ENCODE peak calls at places on chromosomes 5 and 9, in four cellular contexts. C is HepG2, K is K562, Q is WTC11. J is an unnamed sample.

GRCh38 chr9:134390947-134391318 is 64.7 kb downstream of the RXRA start:
- DNase-seq in K (no peak), Q (no peak), C (no peak), J (no peak)

GRCh38 chr9:108724669-108725068 is 131.1 kb downstream of the ACTL7B start:
- DNase-seq in K (no peak), Q (no peak), C (no peak), J (no peak)

GRCh38 chr5:140145223-140145622 is 19.5 kb downstream of the IGIP start:
- DNase-seq in C (no peak), Q (no peak), K (no peak), J (no peak)

GRCh38 chr5:106587-106986 is 14.6 kb downstream of the PLEKHG4B start:
- DNase-seq in Q (no peak), C (no peak), K (no peak), J (no peak)

GRCh38 chr5:105088961-105089360 is 1526.4 kb upstream of the NUDT12 start:
- DNase-seq in Q (no peak), C (no peak), K (no peak), J (no peak)

GRCh38 chr9:85212209-85212608 is 529.5 kb downstream of the AGTPBP1 start:
- DNase-seq in K (no peak), C (no peak), Q (no peak), J (no peak)

GRCh38 chr9:21657966-21658667 is 144.3 kb upstream of the MTAP start:
- DNase-seq in C (no peak), K (no peak), Q (no peak), J (no peak)

GRCh38 chr9:98958271-98958989 is 14.7 kb downstream of the COL15A1 start:
- DNase-seq in K (no peak), Q (no peak), C (no peak), J (no peak)

GRCh38 chr5:178130576-178131445 is at the start of gene RMND5B:
- DNase-seq in Q (peak), K (peak), C (peak), J (no peak)

GRCh38 chr5:149114403-149115312 is 26.6 kb upstream of the ABLIM3 start:
- DNase-seq in C (peak), Q (peak), K (peak), J (no peak)

GRCh38 chr9:89281106-89281505 is 29.9 kb upstream of the CKS2 start:
- DNase-seq in C (no peak), Q (no peak), K (no peak), J (no peak)

GRCh38 chr5:170112876-170113516 is 7.3 kb downstream of the FOXI1 start:
- DNase-seq in Q (peak), C (no peak), K (no peak), J (no peak)

GRCh38 chr9:129726322-129727160 is 26.3 kb downstream of the PTGES start:
- DNase-seq in K (peak), Q (peak), C (peak), J (no peak)

GRCh38 chr5:102763734-102764133 is 8.6 kb downstream of the PAM start:
- DNase-seq in Q (no peak), K (no peak), C (no peak), J (no peak)

GRCh38 chr5:160573318-160573717 is 151.7 kb downstream of the PTTG1 start:
- DNase-seq in K (no peak), Q (no peak), C (no peak), J (no peak)
- TF ChIP-seq TCF7 in K (no peak), Q (no peak), C (no peak), J (no peak)

GRCh38 chr9:69339620-69340019 is 14.6 kb downstream of the ENTREP1 start:
- DNase-seq in Q (no peak), C (no peak), K (no peak), J (no peak)
- TF ChIP-seq TCF7 in Q (no peak), C (no peak), K (no peak), J (no peak)

GRCh38 chr9:32741706-32742105 is 41.6 kb upstream of the TMEM215 start:
- DNase-seq in K (no peak), Q (no peak), C (peak), J (no peak)
- TF ChIP-seq TCF7 in K (no peak), Q (no peak), C (no peak), J (no peak)

GRCh38 chr5:6730407-6730806 is 17.2 kb downstream of the TENT4A start:
- DNase-seq in K (no peak), Q (no peak), C (no peak), J (no peak)
- TF ChIP-seq TCF7 in K (no peak), Q (no peak), C (no peak), J (no peak)

GRCh38 chr5:107765685-107766063 is 94.9 kb upstream of the EFNA5 start:
- DNase-seq in Q (no peak), C (no peak), K (no peak), J (no peak)

GRCh38 chr5:107769531-107769930 is 98.8 kb upstream of the EFNA5 start:
- DNase-seq in K (no peak), Q (no peak), C (no peak), J (no peak)

GRCh38 chr5:107764976-107765684 is 94.4 kb upstream of the EFNA5 start:
- DNase-seq in C (no peak), Q (no peak), K (no peak), J (no peak)

GRCh38 chr5:107764282-107764681 is 93.5 kb upstream of the EFNA5 start:
- DNase-seq in C (no peak), K (no peak), Q (no peak), J (no peak)

GRCh38 chr5:107766439-107766838 is 95.7 kb upstream of the EFNA5 start:
- DNase-seq in C (no peak), Q (no peak), K (no peak), J (no peak)
- TF ChIP-seq TCF7 in C (no peak), Q (no peak), K (no peak), J (no peak)

DNA sequence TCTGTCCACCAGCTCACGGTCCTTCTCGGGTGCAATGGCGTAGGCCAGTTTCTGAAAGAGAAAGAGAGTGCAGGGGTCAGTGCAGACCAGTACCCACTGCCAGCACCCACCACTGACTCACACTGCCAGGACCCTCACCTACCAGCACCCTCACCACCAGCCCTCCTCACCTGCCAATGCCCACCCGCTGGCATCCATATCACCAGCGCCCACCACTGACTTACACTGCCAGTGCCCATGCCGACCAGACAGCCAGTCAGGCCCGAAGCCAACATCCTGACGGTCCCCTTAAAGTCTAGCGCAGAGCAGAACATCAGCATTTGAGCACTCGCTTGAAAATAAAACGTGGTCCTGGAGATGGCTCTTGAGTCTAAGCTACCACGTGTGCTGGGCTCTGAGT is 44.3 kb downstream of the SLC6A3 start:
- DNase-seq in Q (no peak), K (no peak), C (no peak), J (no peak)
- TF ChIP-seq TCF7 in Q (no peak), K (no peak), C (no peak), J (no peak)

DNA sequence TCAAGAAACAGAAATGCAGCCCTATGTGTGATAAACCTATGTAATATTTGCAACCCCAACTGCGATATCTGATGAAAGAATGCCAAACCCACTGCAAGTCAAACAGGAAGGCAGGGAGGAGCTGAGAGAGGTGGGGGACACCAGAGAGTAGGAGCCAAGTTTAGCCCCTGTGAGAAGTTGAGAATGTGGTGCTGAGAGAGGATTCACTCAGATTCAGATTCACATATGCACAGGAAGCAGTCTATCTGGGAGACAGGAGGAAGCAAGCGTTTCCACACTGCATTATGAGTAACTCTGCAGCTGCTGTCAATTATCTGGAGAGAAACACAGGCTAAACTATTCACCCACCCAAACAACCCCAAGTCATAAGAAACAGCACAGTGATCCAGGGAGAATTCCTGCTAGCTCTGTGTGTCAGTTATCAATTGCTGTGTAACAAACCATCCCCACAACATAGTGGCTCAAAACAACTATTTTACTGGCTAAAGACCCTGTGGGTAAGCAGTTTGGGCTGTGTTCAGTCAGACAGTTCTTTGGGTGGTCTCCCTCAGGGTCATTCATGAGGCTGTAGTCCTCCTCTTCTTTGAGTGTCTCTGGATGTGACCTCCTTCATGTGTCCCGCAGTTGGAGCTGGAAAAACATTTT is 161.9 kb upstream of the RAI14 start:
- DNase-seq in C (no peak), Q (no peak), K (no peak), J (no peak)
- TF ChIP-seq TCF7 in C (no peak), Q (no peak), K (no peak), J (no peak)